ENCODE peak calls at places on chromosomes 16 and 17, in five cellular contexts. P, R, G, O and S are unnamed samples. For H3K36me3, H3K27me3 and H3K9me3, the result is how much of the 10 kb centered on the place peaks cover.

GRCh38 chr16:48117217-48118105 is 38.3 kb downstream of the ABCC12 start:
- DNase-seq in P (no peak), R (peak), G (peak), O (no peak), S (no peak)

GRCh38 chr16:64089697-64090096 is 1032.2 kb downstream of the CDH11 start:
- DNase-seq in G (no peak), R (no peak), O (no peak), P (peak), S (no peak)

GRCh38 chr17:35616506-35616905 is 29.4 kb downstream of the AP2B1 start:
- DNase-seq in O (no peak), R (no peak), G (no peak), P (no peak), S (no peak)

GRCh38 chr17:37744633-37744927 is 279 bp downstream of the HNF1B start:
- DNase-seq in P (no peak), G (no peak), R (no peak), O (no peak), S (no peak)

GRCh38 chr17:3590231-3590630 is 19.0 kb downstream of the TRPV1 start:
- DNase-seq in P (no peak), R (no peak), G (no peak), O (no peak), S (no peak)

GRCh38 chr16:88382491-88383400 is at the start of gene ZNF469:
- DNase-seq in G (no peak), R (no peak), P (peak), O (no peak), S (peak)

GRCh38 chr16:53219795-53220194 is 165.0 kb downstream of the CHD9 start:
- DNase-seq in G (no peak), P (peak), O (no peak), R (no peak), S (no peak)

GRCh38 chr17:59149841-59150511 is 5.0 kb downstream of the SKA2 start:
- DNase-seq in O (no peak), P (no peak), G (no peak), R (no peak), S (no peak)

GRCh38 chr16:77133706-77134105 is 57.3 kb upstream of the MON1B start:
- DNase-seq in O (no peak), P (no peak), G (no peak), R (no peak), S (no peak)

GRCh38 chr16:4090476-4090875 is 25.8 kb downstream of the ADCY9 start:
- DNase-seq in P (no peak), R (peak), O (peak), G (no peak), S (peak)

GRCh38 chr17:74368341-74369152 is 1.2 kb downstream of the GPR142 start:
- DNase-seq in G (peak), R (peak), P (peak), O (peak), S (peak)

GRCh38 chr17:45221081-45221996 is at the start of gene FMNL1:
- DNase-seq in R (peak), G (peak), P (no peak), O (peak), S (peak)

GRCh38 chr17:5757306-5757907 is 173.1 kb upstream of the NLRP1 start:
- DNase-seq in P (no peak), O (no peak), R (no peak), G (no peak), S (no peak)

GRCh38 chr17:34146440-34147043 is 108.5 kb upstream of the CCL2 start:
- DNase-seq in P (no peak), R (peak), O (no peak), G (peak), S (peak)

GRCh38 chr17:17071531-17072360 is 29.5 kb downstream of the MPRIP start:
- DNase-seq in G (no peak), R (no peak), P (no peak), O (no peak), S (no peak)

GRCh38 chr17:38702166-38702899 is 2.7 kb upstream of the MLLT6 start:
- DNase-seq in R (peak), G (peak), P (peak), O (peak), S (peak)

GRCh38 chr17:8867361-8867981 is at the start of gene PIK3R6:
- DNase-seq in G (no peak), P (no peak), R (no peak), O (no peak), S (no peak)

GRCh38 chr16:85391769-85392583 is 221.1 kb upstream of the GSE1 start:
- DNase-seq in G (no peak), R (peak), O (no peak), P (peak), S (peak)

GRCh38 chr17:27296427-27296979 is 2.6 kb downstream of the WSB1 start:
- DNase-seq in O (no peak), R (no peak), P (peak), G (no peak), S (no peak)

GRCh38 chr17:44487170-44487569 is 16.0 kb downstream of the GPATCH8 start:
- DNase-seq in G (no peak), O (no peak), P (no peak), R (no peak), S (no peak)

GRCh38 chr17:8333281-8333680 is 6.4 kb upstream of the ODF4 start:
- DNase-seq in P (no peak), O (no peak), G (no peak), R (no peak), S (no peak)

GRCh38 chr17:53148058-53148457 is 674.7 kb upstream of the KIF2B start:
- DNase-seq in G (no peak), O (no peak), P (no peak), R (no peak), S (no peak)

GRCh38 chr16:4309833-4310266 is 6.0 kb upstream of the GLIS2 start:
- DNase-seq in G (peak), R (peak), O (peak), P (peak), S (no peak)

GRCh38 chr16:1163567-1164055 is 10.7 kb downstream of the CACNA1H start:
- DNase-seq in O (no peak), P (peak), R (no peak), G (no peak), S (no peak)

GRCh38 chr17:28740406-28741357 is 3.1 kb upstream of the TRAF4 start:
- DNase-seq in G (no peak), O (no peak), R (no peak), P (no peak), S (no peak)

GRCh38 chr17:43671075-43671692 is 9.5 kb upstream of the MEOX1 start:
- DNase-seq in R (no peak), O (peak), G (no peak), P (no peak), S (no peak)

GRCh38 chr16:61791465-61791864 is 244.8 kb downstream of the CDH8 start:
- DNase-seq in P (no peak), R (no peak), G (no peak), O (no peak), S (no peak)

GRCh38 chr17:72578817-72579470 is 458.1 kb downstream of the SOX9 start:
- DNase-seq in G (no peak), R (no peak), P (no peak), O (no peak), S (no peak)

GRCh38 chr16:87917503-87917902 is 18.8 kb downstream of the CA5A start:
- DNase-seq in P (no peak), R (no peak), G (no peak), O (no peak), S (no peak)

GRCh38 chr17:77420804-77421634 is 280.2 kb downstream of the SEC14L1 start:
- DNase-seq in P (peak), O (peak), G (peak), R (no peak), S (no peak)

GRCh38 chr17:78137392-78138203 is 7.0 kb downstream of the TMC8 start:
- DNase-seq in O (no peak), R (no peak), G (no peak), P (no peak), S (no peak)

GRCh38 chr16:7615565-7615964 is 282.9 kb downstream of the RBFOX1 start:
- DNase-seq in R (no peak), G (no peak), P (no peak), O (no peak), S (no peak)

GRCh38 chr16:85383836-85384825 is 229.0 kb upstream of the GSE1 start:
- DNase-seq in P (no peak), G (no peak), R (peak), O (no peak), S (no peak)

GRCh38 chr17:78268960-78269892 is 37.8 kb downstream of the TMEM235 start:
- DNase-seq in R (no peak), O (no peak), P (peak), G (no peak), S (no peak)

GRCh38 chr16:67931712-67932461 is at the start of gene CTRL:
- DNase-seq in O (no peak), G (no peak), P (no peak), R (no peak), S (no peak)
- H3K36me3 ChIP-seq in O (under half), G (under half), P (under half), R (under half), S (half or more)

GRCh38 chr16:18041864-18042834 is 294.4 kb downstream of the NPIPA8 start:
- DNase-seq in O (no peak), P (no peak), G (no peak), R (no peak), S (no peak)
- H3K27me3 ChIP-seq in O (under half), P (under half), G (under half), R (under half), S (under half)

GRCh38 chr16:35186045-35186759 is 1726.8 kb downstream of the TP53TG3F start:
- DNase-seq in G (no peak), O (no peak), R (no peak), P (no peak), S (no peak)
- H3K9me3 ChIP-seq in G (under half), O (under half), R (under half), P (under half), S (under half)

GRCh38 chr16:10138881-10139280 is 43.3 kb downstream of the GRIN2A start:
- DNase-seq in O (no peak), R (no peak), P (no peak), G (no peak), S (no peak)

DNA sequence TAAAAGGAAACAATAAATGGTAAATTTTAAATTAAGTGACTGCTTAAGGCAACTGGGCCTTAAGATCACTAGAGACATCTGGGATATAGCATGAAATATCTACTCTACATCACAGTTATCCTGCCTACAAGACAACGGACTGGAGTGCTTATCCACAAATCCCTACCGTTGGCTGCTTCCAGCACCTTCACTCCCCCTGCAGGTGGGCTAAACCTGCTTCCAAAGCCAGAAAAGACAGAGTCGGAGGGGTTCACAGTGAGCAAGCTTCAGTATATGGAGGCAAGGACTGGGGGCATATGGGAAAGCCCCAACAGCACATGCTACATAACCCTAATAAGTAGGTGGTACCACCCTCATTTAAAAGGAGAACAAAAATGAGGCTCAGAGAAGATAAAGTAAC is 45.3 kb downstream of the GRIN2A start:
- DNase-seq in P (no peak), G (no peak), O (no peak), R (no peak), S (no peak)
- H3K36me3 ChIP-seq in P (under half), G (under half), O (under half), R (under half), S (under half)

GRCh38 chr17:57389474-57389873 is 133.2 kb downstream of the MSI2 start:
- DNase-seq in P (no peak), R (no peak), O (no peak), G (no peak), S (no peak)

GRCh38 chr17:57388326-57388725 is 132.0 kb downstream of the MSI2 start:
- DNase-seq in O (no peak), G (no peak), R (no peak), P (no peak), S (no peak)

GRCh38 chr17:57384219-57384618 is 127.9 kb downstream of the MSI2 start:
- DNase-seq in R (no peak), O (no peak), P (no peak), G (no peak), S (no peak)

GRCh38 chr17:57385975-57386374 is 129.7 kb downstream of the MSI2 start:
- DNase-seq in R (no peak), O (no peak), P (no peak), G (no peak), S (no peak)

DNA sequence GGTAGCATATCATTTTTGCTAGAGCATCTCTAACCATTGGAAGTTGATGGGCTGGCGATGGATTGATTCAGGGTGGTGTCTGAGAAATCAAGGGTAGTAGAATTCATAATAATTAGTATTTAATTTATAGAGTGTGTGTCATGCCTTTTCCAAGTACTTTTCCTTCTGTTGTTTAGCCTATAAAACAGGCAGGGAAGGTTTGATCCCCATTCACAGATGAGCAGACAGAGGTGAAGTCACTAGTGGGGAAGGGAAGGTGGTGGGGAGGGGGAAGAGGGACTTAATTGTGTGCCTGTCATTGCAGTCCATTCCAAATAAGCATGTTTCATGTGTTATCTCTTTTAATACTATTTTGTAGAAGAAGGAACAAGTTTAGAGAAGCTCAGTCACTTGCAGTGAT is 131.3 kb downstream of the MSI2 start:
- DNase-seq in R (no peak), G (no peak), P (no peak), O (no peak), S (no peak)
- H3K27me3 ChIP-seq in R (under half), G (under half), P (under half), O (under half), S (under half)

DNA sequence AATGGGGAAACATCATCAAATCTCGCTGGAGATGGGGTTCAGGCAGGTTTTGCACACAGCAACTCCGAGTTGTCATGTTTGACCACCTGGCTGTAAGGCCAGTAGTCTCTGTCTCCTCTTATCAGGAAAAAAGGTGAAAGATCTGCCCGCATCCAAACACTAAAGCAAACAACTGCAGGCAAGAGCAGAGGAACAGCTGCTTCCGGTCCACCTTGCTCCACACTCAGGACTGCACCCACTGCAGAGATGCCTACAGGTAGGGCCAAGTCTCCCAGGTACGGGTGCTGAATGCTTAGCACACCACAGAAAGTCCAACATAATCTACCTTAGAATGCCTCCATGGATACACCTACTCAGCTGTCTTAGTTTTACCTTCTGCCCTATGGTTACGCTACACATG is 7.3 kb downstream of the TEX2 start:
- DNase-seq in G (no peak), P (no peak), R (no peak), O (no peak), S (no peak)
- H3K9me3 ChIP-seq in G (under half), P (under half), R (under half), O (under half), S (under half)